ENCODE peak calls at places on chromosomes 4 and X, in eight cellular contexts. One of them, this sample, is unnamed.

GRCh38 chr4:14111730-14112171 is 484.2 kb upstream of the BOD1L1 start:
- DNase-seq in K562: no peak
- DNase-seq in Calu3: no peak
- DNase-seq in prostate gland: peak
- DNase-seq in lower lobe of right lung: no peak
- DNase-seq in NB4: peak
- DNase-seq in neural crest cell: no peak
- DNase-seq in lower leg skin: no peak
- DNase-seq in this sample: no peak

GRCh38 chr4:35652197-35652596 is 592.1 kb downstream of the ARAP2 start:
- DNase-seq in K562: no peak
- DNase-seq in Calu3: no peak
- DNase-seq in prostate gland: no peak
- DNase-seq in lower lobe of right lung: no peak
- DNase-seq in NB4: no peak
- DNase-seq in neural crest cell: no peak
- DNase-seq in lower leg skin: no peak
- DNase-seq in this sample: no peak

GRCh38 chrX:16771483-16772398 is 14.5 kb upstream of the TXLNG start:
- DNase-seq in K562: peak
- DNase-seq in Calu3: peak
- DNase-seq in prostate gland: no peak
- DNase-seq in lower lobe of right lung: no peak
- DNase-seq in NB4: peak
- DNase-seq in neural crest cell: peak
- DNase-seq in lower leg skin: no peak
- DNase-seq in this sample: no peak

GRCh38 chr4:82431026-82431745 is 796 bp downstream of the ENOPH1 start:
- DNase-seq in K562: no peak
- DNase-seq in Calu3: peak
- DNase-seq in prostate gland: peak
- DNase-seq in lower lobe of right lung: peak
- DNase-seq in NB4: peak
- DNase-seq in neural crest cell: no peak
- DNase-seq in lower leg skin: no peak
- DNase-seq in this sample: no peak

GRCh38 chr4:94603170-94603747 is 151.5 kb downstream of the PDLIM5 start:
- DNase-seq in K562: no peak
- DNase-seq in Calu3: no peak
- DNase-seq in prostate gland: no peak
- DNase-seq in lower lobe of right lung: no peak
- DNase-seq in NB4: no peak
- DNase-seq in neural crest cell: no peak
- DNase-seq in lower leg skin: no peak
- DNase-seq in this sample: no peak

GRCh38 chr4:108644237-108644636 is 6.2 kb upstream of the OSTC start:
- DNase-seq in K562: no peak
- DNase-seq in Calu3: no peak
- DNase-seq in prostate gland: no peak
- DNase-seq in lower lobe of right lung: no peak
- DNase-seq in NB4: no peak
- DNase-seq in neural crest cell: no peak
- DNase-seq in lower leg skin: no peak
- DNase-seq in this sample: no peak

GRCh38 chrX:22313757-22314156 is 41.0 kb downstream of the CBLL2 start:
- DNase-seq in K562: no peak
- DNase-seq in Calu3: no peak
- DNase-seq in prostate gland: no peak
- DNase-seq in lower lobe of right lung: no peak
- DNase-seq in NB4: no peak
- DNase-seq in neural crest cell: no peak
- DNase-seq in lower leg skin: no peak
- DNase-seq in this sample: no peak

GRCh38 chrX:84469226-84469625 is 33.0 kb downstream of the HDX start:
- DNase-seq in K562: no peak
- DNase-seq in Calu3: no peak
- DNase-seq in prostate gland: no peak
- DNase-seq in lower lobe of right lung: no peak
- DNase-seq in NB4: peak
- DNase-seq in neural crest cell: no peak
- DNase-seq in lower leg skin: no peak
- DNase-seq in this sample: no peak

GRCh38 chr4:139455187-139455586 is 1.3 kb downstream of the RAB33B start:
- DNase-seq in K562: no peak
- DNase-seq in Calu3: no peak
- DNase-seq in prostate gland: no peak
- DNase-seq in lower lobe of right lung: no peak
- DNase-seq in NB4: no peak
- DNase-seq in neural crest cell: no peak
- DNase-seq in lower leg skin: no peak
- DNase-seq in this sample: no peak

GRCh38 chr4:100189820-100190642 is at the start of gene DDIT4L:
- DNase-seq in K562: peak
- DNase-seq in Calu3: peak
- DNase-seq in prostate gland: peak
- DNase-seq in lower lobe of right lung: peak
- DNase-seq in NB4: no peak
- DNase-seq in neural crest cell: peak
- DNase-seq in lower leg skin: no peak
- DNase-seq in this sample: peak

GRCh38 chrX:73765776-73766465 is 202.9 kb downstream of the CHIC1 start:
- DNase-seq in K562: no peak
- DNase-seq in Calu3: no peak
- DNase-seq in prostate gland: no peak
- DNase-seq in lower lobe of right lung: no peak
- DNase-seq in NB4: peak
- DNase-seq in neural crest cell: no peak
- DNase-seq in lower leg skin: no peak
- DNase-seq in this sample: no peak

GRCh38 chr4:174212061-174212460 is 71.4 kb downstream of the FBXO8 start:
- DNase-seq in K562: no peak
- DNase-seq in Calu3: no peak
- DNase-seq in prostate gland: no peak
- DNase-seq in lower lobe of right lung: no peak
- DNase-seq in NB4: no peak
- DNase-seq in neural crest cell: no peak
- DNase-seq in lower leg skin: no peak
- DNase-seq in this sample: no peak

GRCh38 chr4:164948943-164949342 is 28.5 kb downstream of the TRIM61 start:
- DNase-seq in K562: no peak
- DNase-seq in Calu3: no peak
- DNase-seq in prostate gland: no peak
- DNase-seq in lower lobe of right lung: no peak
- DNase-seq in NB4: no peak
- DNase-seq in neural crest cell: no peak
- DNase-seq in lower leg skin: no peak
- DNase-seq in this sample: no peak

GRCh38 chr4:184843984-184844554 is 18.3 kb upstream of the ACSL1 start:
- DNase-seq in K562: peak
- DNase-seq in Calu3: no peak
- DNase-seq in prostate gland: no peak
- DNase-seq in lower lobe of right lung: no peak
- DNase-seq in NB4: no peak
- DNase-seq in neural crest cell: no peak
- DNase-seq in lower leg skin: no peak
- DNase-seq in this sample: no peak

GRCh38 chr4:30903493-30903892 is 183.3 kb downstream of the PCDH7 start:
- DNase-seq in K562: no peak
- DNase-seq in Calu3: no peak
- DNase-seq in prostate gland: no peak
- DNase-seq in lower lobe of right lung: no peak
- DNase-seq in NB4: no peak
- DNase-seq in neural crest cell: no peak
- DNase-seq in lower leg skin: no peak
- DNase-seq in this sample: no peak

GRCh38 chrX:23822397-23822796 is 39.4 kb downstream of the SAT1 start:
- DNase-seq in K562: no peak
- DNase-seq in Calu3: peak
- DNase-seq in prostate gland: peak
- DNase-seq in lower lobe of right lung: no peak
- DNase-seq in NB4: no peak
- DNase-seq in neural crest cell: no peak
- DNase-seq in lower leg skin: no peak
- DNase-seq in this sample: no peak

GRCh38 chr4:31408136-31408535 is 688.0 kb downstream of the PCDH7 start:
- DNase-seq in K562: no peak
- DNase-seq in Calu3: no peak
- DNase-seq in prostate gland: no peak
- DNase-seq in lower lobe of right lung: no peak
- DNase-seq in NB4: no peak
- DNase-seq in neural crest cell: no peak
- DNase-seq in lower leg skin: no peak
- DNase-seq in this sample: no peak

GRCh38 chrX:123504630-123505270 is 228.1 kb downstream of the THOC2 start:
- DNase-seq in K562: no peak
- DNase-seq in Calu3: no peak
- DNase-seq in prostate gland: no peak
- DNase-seq in lower lobe of right lung: no peak
- DNase-seq in NB4: no peak
- DNase-seq in neural crest cell: no peak
- DNase-seq in lower leg skin: no peak
- DNase-seq in this sample: no peak

GRCh38 chr4:66073961-66074360 is 403.7 kb upstream of the EPHA5 start:
- DNase-seq in K562: no peak
- DNase-seq in Calu3: no peak
- DNase-seq in prostate gland: no peak
- DNase-seq in lower lobe of right lung: no peak
- DNase-seq in NB4: no peak
- DNase-seq in neural crest cell: no peak
- DNase-seq in lower leg skin: no peak
- DNase-seq in this sample: no peak

GRCh38 chr4:6573986-6574746 is 823 bp upstream of the MAN2B2 start:
- DNase-seq in K562: peak
- DNase-seq in Calu3: no peak
- DNase-seq in prostate gland: no peak
- DNase-seq in lower lobe of right lung: no peak
- DNase-seq in NB4: peak
- DNase-seq in neural crest cell: no peak
- DNase-seq in lower leg skin: no peak
- DNase-seq in this sample: no peak

GRCh38 chr4:62806786-62807185 is 1602.5 kb downstream of the TECRL start:
- DNase-seq in K562: no peak
- DNase-seq in Calu3: no peak
- DNase-seq in prostate gland: no peak
- DNase-seq in lower lobe of right lung: no peak
- DNase-seq in NB4: no peak
- DNase-seq in neural crest cell: no peak
- DNase-seq in lower leg skin: no peak
- DNase-seq in this sample: no peak

GRCh38 chrX:40644175-40644574 is 3.2 kb downstream of the CXorf38 start:
- DNase-seq in K562: peak
- DNase-seq in Calu3: no peak
- DNase-seq in prostate gland: no peak
- DNase-seq in lower lobe of right lung: no peak
- DNase-seq in NB4: peak
- DNase-seq in neural crest cell: no peak
- DNase-seq in lower leg skin: peak
- DNase-seq in this sample: no peak

GRCh38 chrX:482702-483203 is 96.0 kb upstream of the PPP2R3B start:
- DNase-seq in K562: no peak
- DNase-seq in Calu3: no peak
- DNase-seq in prostate gland: no peak
- DNase-seq in lower lobe of right lung: no peak
- DNase-seq in NB4: no peak
- DNase-seq in neural crest cell: no peak
- DNase-seq in lower leg skin: no peak
- DNase-seq in this sample: no peak

GRCh38 chr4:7988437-7988836 is 48.8 kb upstream of the AFAP1 start:
- DNase-seq in K562: no peak
- DNase-seq in Calu3: no peak
- DNase-seq in prostate gland: no peak
- DNase-seq in lower lobe of right lung: no peak
- DNase-seq in NB4: no peak
- DNase-seq in neural crest cell: no peak
- DNase-seq in lower leg skin: no peak
- DNase-seq in this sample: no peak

GRCh38 chrX:23811135-23811781 is 28.3 kb downstream of the SAT1 start:
- DNase-seq in K562: no peak
- DNase-seq in Calu3: no peak
- DNase-seq in prostate gland: no peak
- DNase-seq in lower lobe of right lung: peak
- DNase-seq in NB4: peak
- DNase-seq in neural crest cell: no peak
- DNase-seq in lower leg skin: peak
- DNase-seq in this sample: no peak

GRCh38 chrX:68650491-68650890 is 3.0 kb downstream of the STARD8 start:
- DNase-seq in K562: no peak
- DNase-seq in Calu3: no peak
- DNase-seq in prostate gland: no peak
- DNase-seq in lower lobe of right lung: no peak
- DNase-seq in NB4: no peak
- DNase-seq in neural crest cell: no peak
- DNase-seq in lower leg skin: no peak
- DNase-seq in this sample: no peak

GRCh38 chr4:120672558-120673147 is 249.9 kb downstream of the PRDM5 start:
- DNase-seq in K562: no peak
- DNase-seq in Calu3: no peak
- DNase-seq in prostate gland: no peak
- DNase-seq in lower lobe of right lung: no peak
- DNase-seq in NB4: no peak
- DNase-seq in neural crest cell: no peak
- DNase-seq in lower leg skin: no peak
- DNase-seq in this sample: no peak

GRCh38 chrX:106404512-106404911 is 207.3 kb upstream of the RADX start:
- DNase-seq in K562: no peak
- DNase-seq in Calu3: peak
- DNase-seq in prostate gland: no peak
- DNase-seq in lower lobe of right lung: no peak
- DNase-seq in NB4: no peak
- DNase-seq in neural crest cell: no peak
- DNase-seq in lower leg skin: no peak
- DNase-seq in this sample: no peak
- TF ChIP-seq CTCF in K562: no peak
- TF ChIP-seq CTCF in Calu3: no peak
- TF ChIP-seq CTCF in prostate gland: no peak
- TF ChIP-seq CTCF in lower lobe of right lung: no peak
- TF ChIP-seq CTCF in NB4: no peak
- TF ChIP-seq CTCF in neural crest cell: peak
- TF ChIP-seq CTCF in lower leg skin: no peak
- TF ChIP-seq CTCF in this sample: no peak

GRCh38 chr4:20490734-20491133 is 209.5 kb upstream of the PACRGL start:
- DNase-seq in K562: no peak
- DNase-seq in Calu3: no peak
- DNase-seq in prostate gland: no peak
- DNase-seq in lower lobe of right lung: no peak
- DNase-seq in NB4: no peak
- DNase-seq in neural crest cell: no peak
- DNase-seq in lower leg skin: no peak
- DNase-seq in this sample: no peak
- TF ChIP-seq CTCF in K562: no peak
- TF ChIP-seq CTCF in Calu3: no peak
- TF ChIP-seq CTCF in prostate gland: no peak
- TF ChIP-seq CTCF in lower lobe of right lung: no peak
- TF ChIP-seq CTCF in NB4: no peak
- TF ChIP-seq CTCF in neural crest cell: no peak
- TF ChIP-seq CTCF in lower leg skin: no peak
- TF ChIP-seq CTCF in this sample: no peak

GRCh38 chr4:67604029-67604381 is 45.5 kb downstream of the STAP1 start:
- DNase-seq in K562: no peak
- DNase-seq in Calu3: no peak
- DNase-seq in prostate gland: no peak
- DNase-seq in lower lobe of right lung: no peak
- DNase-seq in NB4: no peak
- DNase-seq in neural crest cell: no peak
- DNase-seq in lower leg skin: no peak
- DNase-seq in this sample: no peak
- TF ChIP-seq CTCF in K562: no peak
- TF ChIP-seq CTCF in Calu3: no peak
- TF ChIP-seq CTCF in prostate gland: no peak
- TF ChIP-seq CTCF in lower lobe of right lung: no peak
- TF ChIP-seq CTCF in NB4: no peak
- TF ChIP-seq CTCF in neural crest cell: no peak
- TF ChIP-seq CTCF in lower leg skin: no peak
- TF ChIP-seq CTCF in this sample: no peak

GRCh38 chr4:4641661-4642180 is 99.9 kb upstream of the STX18 start:
- DNase-seq in K562: no peak
- DNase-seq in Calu3: no peak
- DNase-seq in prostate gland: no peak
- DNase-seq in lower lobe of right lung: no peak
- DNase-seq in NB4: no peak
- DNase-seq in neural crest cell: no peak
- DNase-seq in lower leg skin: no peak
- DNase-seq in this sample: no peak
- TF ChIP-seq CTCF in K562: no peak
- TF ChIP-seq CTCF in Calu3: no peak
- TF ChIP-seq CTCF in prostate gland: no peak
- TF ChIP-seq CTCF in lower lobe of right lung: no peak
- TF ChIP-seq CTCF in NB4: no peak
- TF ChIP-seq CTCF in neural crest cell: no peak
- TF ChIP-seq CTCF in lower leg skin: no peak
- TF ChIP-seq CTCF in this sample: no peak

This sample was measured in mesothelial cell of epicardium.